ENCODE peak calls at places on chromosomes 4 and X, in four cellular contexts. P, Q, B and O are unnamed samples.

GRCh38 chr4:59094505-59094904 is 1984.3 kb upstream of the IGFBP7 start:
- DNase-seq in P (peak; percentile 26), B (no peak), Q (no peak), O (no peak)

GRCh38 chr4:15162465-15163283 is 160.4 kb downstream of the CPEB2 start:
- DNase-seq in B (no peak), P (no peak), Q (no peak), O (no peak)

GRCh38 chr4:7348946-7349900 is 85.5 kb downstream of the PSAPL1 start:
- DNase-seq in P (no peak), Q (no peak), B (no peak), O (peak; percentile 65)

GRCh38 chr4:155377281-155377680 is 516 bp upstream of the MAP9 start:
- DNase-seq in B (peak; percentile 29), P (no peak), Q (no peak), O (peak; percentile 44)

GRCh38 chr4:47315346-47315745 is 148.2 kb downstream of the COMMD8 start:
- DNase-seq in Q (peak; percentile 4), P (no peak), B (peak; percentile 68), O (no peak)

GRCh38 chr4:140863187-140863586 is 107.0 kb upstream of the TBC1D9 start:
- DNase-seq in P (no peak), Q (no peak), B (no peak), O (no peak)

GRCh38 chrX:151899622-151900021 is 13.1 kb upstream of the MAGEA4 start:
- DNase-seq in P (no peak), Q (no peak), B (peak; percentile 59), O (no peak)

GRCh38 chr4:38400946-38401345 is 263.1 kb upstream of the KLF3 start:
- DNase-seq in P (no peak), Q (no peak), B (peak; percentile 38), O (no peak)

GRCh38 chrX:135327299-135327698 is 18.0 kb downstream of the ETDC start:
- DNase-seq in B (peak; percentile 88), P (no peak), Q (no peak), O (peak; percentile 91)

GRCh38 chr4:83208776-83209365 is 75.7 kb downstream of the COQ2 start:
- DNase-seq in P (no peak), B (no peak), Q (no peak), O (peak; percentile 73)

GRCh38 chr4:41178372-41179085 is 35.8 kb downstream of the APBB2 start:
- DNase-seq in P (no peak), B (peak; percentile 96), Q (no peak), O (peak; percentile 74)

GRCh38 chr4:84493092-84493850 is 5.8 kb downstream of the NKX6-1 start:
- DNase-seq in Q (no peak), P (peak; percentile 77), B (peak; percentile 42), O (peak; percentile 77)

GRCh38 chr4:78214078-78214477 is 157.0 kb downstream of the FRAS1 start:
- DNase-seq in Q (no peak), B (no peak), P (no peak), O (no peak)

GRCh38 chr4:109005523-109005922 is 242.7 kb upstream of the ETNPPL start:
- DNase-seq in P (no peak), B (peak; percentile 75), Q (peak; percentile 2), O (no peak)

GRCh38 chrX:9878141-9878875 is 88.8 kb upstream of the CLDN34 start:
- DNase-seq in Q (no peak), P (no peak), B (no peak), O (no peak)

GRCh38 chrX:23742693-23743622 is at the start of gene ACOT9:
- DNase-seq in Q (peak; percentile 60), B (peak; percentile 96), P (peak; percentile 96), O (peak; percentile 92)

GRCh38 chrX:41452565-41452964 is 5.4 kb downstream of the NYX start:
- DNase-seq in P (no peak), B (peak; percentile 19), Q (no peak), O (no peak)

GRCh38 chr4:11765849-11766453 is 337.3 kb upstream of the HS3ST1 start:
- DNase-seq in B (peak; percentile 32), Q (no peak), P (peak; percentile 32), O (no peak)

GRCh38 chrX:37378399-37378798 is 29.2 kb downstream of the PRRG1 start:
- DNase-seq in Q (no peak), B (peak; percentile 51), P (no peak), O (no peak)

GRCh38 chrX:18994713-18995112 is 10.8 kb upstream of the PHKA2 start:
- DNase-seq in Q (peak; percentile 38), P (no peak), B (peak; percentile 88), O (peak; percentile 55)

GRCh38 chrX:18872621-18873020 is 111.3 kb downstream of the PHKA2 start:
- DNase-seq in P (no peak), B (no peak), Q (no peak), O (peak; percentile 65)

GRCh38 chr4:173205656-173206055 is 37.0 kb downstream of the GALNT7 start:
- DNase-seq in Q (no peak), P (no peak), B (no peak), O (no peak)

GRCh38 chr4:183716302-183716701 is 57.2 kb downstream of the TRAPPC11 start:
- DNase-seq in B (no peak), Q (no peak), P (no peak), O (no peak)

GRCh38 chr4:104395219-104395618 is 99.5 kb downstream of the CXXC4 start:
- DNase-seq in P (no peak), Q (no peak), B (peak; percentile 53), O (no peak)
- H2AFZ ChIP-seq in P (no peak overlapping the region), Q (no peak overlapping the region), B (no peak overlapping the region), O (no peak overlapping the region)

DNA sequence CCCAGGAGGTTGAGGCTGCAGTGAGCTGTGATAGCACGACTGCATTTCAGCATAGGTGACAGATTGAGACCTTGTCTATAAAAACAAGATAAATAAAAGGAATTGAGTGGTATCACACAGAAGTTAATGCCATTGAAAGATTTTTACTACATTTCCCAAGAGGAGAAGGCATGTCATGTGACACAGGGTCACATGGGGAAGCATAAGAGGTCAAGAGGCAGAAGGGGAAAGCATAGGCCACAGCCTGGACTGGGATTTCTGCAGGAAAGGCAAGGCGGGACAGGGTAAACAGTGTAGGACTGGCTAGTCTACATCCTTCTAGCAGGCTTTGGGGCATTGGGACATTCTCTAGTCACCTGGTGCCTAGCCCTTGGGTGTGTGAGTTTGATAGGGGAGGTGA is 88.6 kb downstream of the PDGFRA start:
- DNase-seq in B (no peak), P (no peak), Q (no peak), O (no peak)
- TF ChIP-seq CTCF in B (no peak), P (no peak), Q (no peak), O (no peak)

GRCh38 chr4:81162752-81163458 is 52.1 kb downstream of the PRKG2 start:
- DNase-seq in P (no peak), Q (no peak), B (no peak), O (peak; percentile 42)
- H2AFZ ChIP-seq in P (no peak overlapping the region), Q (no peak overlapping the region), B (no peak overlapping the region), O (no peak overlapping the region)

GRCh38 chr4:128298852-128299251 is 11.2 kb upstream of the PGRMC2 start:
- DNase-seq in P (no peak), Q (no peak), B (no peak), O (no peak)
- TF ChIP-seq CTCF in P (peak; percentile 27), Q (no peak), B (no peak), O (no peak)

GRCh38 chr4:72970756-72971155 is 98.8 kb downstream of the COX18 start:
- DNase-seq in B (peak; percentile 17), Q (no peak), P (no peak), O (no peak)
- H2AFZ ChIP-seq in B (peak overlapping the region; percentile 9), Q (no peak overlapping the region), P (no peak overlapping the region), O (peak overlapping the region; percentile 18)

GRCh38 chr4:24278693-24279092 is 305.7 kb downstream of the DHX15 start:
- DNase-seq in Q (no peak), P (no peak), B (peak; percentile 70), O (peak; percentile 73)
- TF ChIP-seq CTCF in Q (no peak), P (no peak), B (no peak), O (no peak)

GRCh38 chr4:110636677-110637407 is 14.0 kb upstream of the PITX2 start:
- DNase-seq in Q (no peak), P (peak; percentile 81), B (peak; percentile 46), O (peak; percentile 95)
- H2AFZ ChIP-seq in Q (no peak overlapping the region), P (peak overlapping the region; percentile 50), B (peak overlapping the region; percentile 34), O (peak overlapping the region; percentile 77)

GRCh38 chrX:94633237-94633636 is 959.2 kb downstream of the FAM133A start:
- DNase-seq in P (no peak), B (no peak), Q (no peak), O (no peak)
- TF ChIP-seq CTCF in P (peak; percentile 68), B (no peak), Q (no peak), O (no peak)

DNA sequence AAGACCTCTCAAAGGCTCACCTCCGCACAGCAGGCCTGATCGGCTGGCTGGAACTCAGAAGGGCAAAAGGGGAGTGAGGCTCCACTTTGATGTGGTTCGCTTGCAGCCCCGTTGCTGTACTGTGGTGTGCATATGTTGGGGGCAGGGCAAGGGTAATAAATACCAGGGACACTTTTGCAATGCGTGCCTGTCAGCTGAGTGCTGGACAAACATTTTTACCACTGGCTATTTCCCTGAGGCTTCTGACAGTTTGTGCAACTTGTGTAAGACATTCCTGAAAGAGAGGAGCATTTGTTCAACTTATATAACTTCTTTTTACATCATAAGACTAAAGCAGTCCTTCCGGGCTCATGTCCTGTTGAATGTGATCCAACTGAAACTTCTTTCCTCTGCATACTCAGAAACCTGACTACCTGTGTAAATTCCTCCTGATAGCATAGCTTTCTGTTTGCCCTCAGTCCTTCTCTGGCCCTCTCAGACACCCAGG is 82.3 kb downstream of the SPRY1 start:
- DNase-seq in B (peak; percentile 67), P (no peak), Q (no peak), O (no peak)
- H2AFZ ChIP-seq in B (no peak overlapping the region), P (no peak overlapping the region), Q (no peak overlapping the region), O (no peak overlapping the region)

DNA sequence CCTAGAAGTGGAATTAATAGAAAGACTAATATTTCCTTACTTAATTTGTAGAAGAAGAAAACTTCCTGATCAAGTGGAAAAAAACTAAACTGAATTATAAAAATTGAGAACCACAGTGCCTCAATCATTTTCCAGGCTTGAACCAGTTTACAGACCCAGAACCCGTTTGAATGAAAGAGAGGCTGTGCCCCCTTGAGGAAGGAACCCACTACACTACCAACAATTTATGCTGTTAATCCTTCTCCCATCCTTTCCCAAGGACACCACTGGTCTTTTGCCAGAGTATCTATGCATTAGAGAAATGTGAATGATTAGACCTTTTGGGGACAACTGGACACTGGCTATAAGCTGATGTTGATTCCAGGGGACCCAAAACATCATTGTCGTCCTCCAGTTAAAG is 842.6 kb downstream of the TECRL start:
- DNase-seq in B (no peak), Q (no peak), P (no peak), O (no peak)
- TF ChIP-seq CTCF in B (no peak), Q (no peak), P (peak; percentile 40), O (no peak)